ENCODE peak calls at places on chromosome 3, in six cellular contexts. N is posterior cingulate gyrus, E is cardiac fibroblast, L is fibroblast of gingiva, W is SJSA1, K is HEK293T. P is an unnamed sample.

GRCh38 chr3:142087676-142088075 is 61.7 kb downstream of the TFDP2 start:
- DNase-seq in L (peak), N (no peak), W (peak), E (peak), K (no peak), P (no peak)

GRCh38 chr3:37453393-37454391 is 279.3 kb upstream of the LRRFIP2 start:
- DNase-seq in K (peak), E (peak), L (no peak), N (peak), W (no peak), P (no peak)

GRCh38 chr3:178078933-178079332 is 457.3 kb upstream of the KCNMB2 start:
- DNase-seq in W (no peak), L (peak), K (no peak), N (no peak), E (peak), P (no peak)

GRCh38 chr3:81765425-81765824 is 4.0 kb upstream of the GBE1 start:
- DNase-seq in K (no peak), W (no peak), E (no peak), N (no peak), L (no peak), P (no peak)

GRCh38 chr3:143672396-143673165 is 175.7 kb downstream of the SLC9A9 start:
- DNase-seq in L (no peak), W (no peak), K (no peak), N (no peak), E (no peak), P (no peak)

GRCh38 chr3:150582620-150583019 is 20.5 kb upstream of the SELENOT start:
- DNase-seq in L (no peak), K (no peak), N (no peak), W (no peak), E (no peak), P (no peak)

GRCh38 chr3:171774516-171774915 is 35.8 kb downstream of the PLD1 start:
- DNase-seq in N (no peak), E (no peak), K (no peak), W (no peak), L (no peak), P (no peak)

GRCh38 chr3:38552364-38552763 is 56.2 kb downstream of the EXOG start:
- DNase-seq in L (no peak), E (no peak), N (no peak), W (no peak), K (no peak), P (no peak)

GRCh38 chr3:100155590-100155989 is 41.3 kb upstream of the FILIP1L start:
- DNase-seq in E (no peak), L (no peak), W (no peak), N (no peak), K (no peak), P (no peak)

GRCh38 chr3:8445861-8446260 is 55.8 kb upstream of the LMCD1 start:
- DNase-seq in K (no peak), N (no peak), E (peak), W (no peak), L (peak), P (peak)

GRCh38 chr3:143478124-143478693 is 358.6 kb downstream of the CHST2 start:
- DNase-seq in K (no peak), N (no peak), L (no peak), W (no peak), E (no peak), P (no peak)

GRCh38 chr3:42518800-42519567 is 16.5 kb downstream of the VIPR1 start:
- DNase-seq in N (no peak), K (no peak), L (no peak), E (no peak), W (no peak), P (no peak)

GRCh38 chr3:15299036-15299435 is 33.4 kb downstream of the SH3BP5 start:
- DNase-seq in E (no peak), K (no peak), W (no peak), N (no peak), L (no peak), P (no peak)

GRCh38 chr3:96931491-96931890 is 117.1 kb downstream of the EPHA6 start:
- DNase-seq in N (no peak), K (no peak), L (no peak), E (peak), W (no peak), P (no peak)

GRCh38 chr3:173553635-173554280 is 156.2 kb downstream of the NLGN1 start:
- DNase-seq in K (peak), E (peak), W (peak), L (peak), N (no peak), P (peak)

GRCh38 chr3:188931531-188931930 is 240.2 kb upstream of the TPRG1 start:
- DNase-seq in W (no peak), L (no peak), N (no peak), K (no peak), E (no peak), P (no peak)

GRCh38 chr3:107227091-107227490 is 150.1 kb upstream of the CCDC54 start:
- DNase-seq in W (no peak), N (no peak), L (peak), K (no peak), E (peak), P (no peak)

GRCh38 chr3:139530717-139531116 is 8.8 kb downstream of the RBP1 start:
- DNase-seq in K (no peak), E (no peak), W (no peak), N (no peak), L (no peak), P (no peak)

GRCh38 chr3:31695280-31696008 is 162.7 kb downstream of the STT3B start:
- DNase-seq in N (no peak), W (no peak), E (peak), L (no peak), K (no peak), P (no peak)

GRCh38 chr3:30597131-30597768 is 9.2 kb upstream of the TGFBR2 start:
- DNase-seq in L (peak), N (no peak), E (peak), W (peak), K (no peak), P (peak)

GRCh38 chr3:42153039-42153438 is 61.9 kb downstream of the TRAK1 start:
- DNase-seq in K (no peak), E (no peak), W (no peak), L (no peak), N (no peak), P (no peak)

GRCh38 chr3:29176501-29176900 is 104.4 kb upstream of the RBMS3 start:
- DNase-seq in E (no peak), L (no peak), N (no peak), K (no peak), W (no peak), P (no peak)

GRCh38 chr3:48633256-48633655 is 2.0 kb downstream of the SLC26A6 start:
- DNase-seq in L (no peak), N (no peak), W (no peak), E (no peak), K (no peak), P (no peak)

GRCh38 chr3:138348107-138348949 is at the start of gene MRAS:
- DNase-seq in L (peak), N (peak), K (peak), W (peak), E (peak), P (peak)

GRCh38 chr3:183534249-183534648 is 21.3 kb downstream of the KLHL6 start:
- DNase-seq in N (no peak), L (no peak), W (no peak), K (no peak), E (peak), P (no peak)

GRCh38 chr3:97559398-97559797 is 205.2 kb upstream of the ARL6 start:
- DNase-seq in E (no peak), W (no peak), L (no peak), N (no peak), K (no peak), P (no peak)

GRCh38 chr3:146131616-146132410 is 29.2 kb downstream of the PLOD2 start:
- DNase-seq in L (peak), N (no peak), W (peak), K (no peak), E (peak), P (peak)

GRCh38 chr3:65919841-65920240 is 118.9 kb downstream of the MAGI1 start:
- DNase-seq in L (no peak), W (no peak), E (peak), N (no peak), K (no peak), P (no peak)